ENCODE peak calls at places on chromosomes 1 and 21, in six cellular contexts. M, B, J, Q, E and S are unnamed samples.

GRCh38 chr1:100627018-100627716 is 89.2 kb downstream of the GPR88 start:
- DNase-seq in M (no peak), B (peak; percentile 83), J (no peak), Q (no peak), E (peak; percentile 85), S (peak; percentile 81)

GRCh38 chr1:117674521-117675400 is 68.9 kb downstream of the TENT5C start:
- DNase-seq in M (no peak), B (peak; percentile 58), J (peak; percentile 69), Q (peak; percentile 62), E (peak; percentile 64), S (peak; percentile 52)

GRCh38 chr1:225653463-225654276 is 747 bp upstream of the ENAH start:
- DNase-seq in M (peak; percentile 39), B (peak; percentile 80), J (peak; percentile 72), Q (peak; percentile 72), E (peak; percentile 72), S (peak; percentile 80)

GRCh38 chr1:16155537-16156410 is at the start of gene EPHA2:
- DNase-seq in M (peak; percentile 80), B (peak; percentile 88), J (peak; percentile 96), Q (peak; percentile 94), E (peak; percentile 63), S (peak; percentile 90)

GRCh38 chr1:88169144-88169543 is 514.9 kb upstream of the PKN2 start:
- DNase-seq in M (no peak), B (no peak), J (no peak), Q (no peak), E (no peak), S (no peak)

GRCh38 chr1:222547944-222548671 is at the start of gene HHIPL2:
- DNase-seq in M (no peak), B (no peak), J (no peak), Q (no peak), E (no peak), S (peak; percentile 8)

GRCh38 chr1:28160677-28161328 is 15.7 kb downstream of the PTAFR start:
- DNase-seq in M (no peak), B (peak; percentile 98), J (no peak), Q (peak; percentile 46), E (peak; percentile 84), S (peak; percentile 95)

GRCh38 chr1:156385534-156386031 is 16.6 kb downstream of the RHBG start:
- DNase-seq in M (peak; percentile 71), B (peak; percentile 78), J (peak; percentile 66), Q (peak; percentile 62), E (peak; percentile 64), S (peak; percentile 77)

GRCh38 chr1:67564193-67564592 is 120.8 kb upstream of the GADD45A start:
- DNase-seq in M (no peak), B (peak; percentile 35), J (no peak), Q (peak; percentile 34), E (peak; percentile 83), S (no peak)

GRCh38 chr1:204705888-204706837 is 20.6 kb upstream of the LRRN2 start:
- DNase-seq in M (no peak), B (no peak), J (no peak), Q (no peak), E (no peak), S (no peak)

GRCh38 chr1:72286401-72286800 is 4.1 kb upstream of the NEGR1 start:
- DNase-seq in M (no peak), B (no peak), J (no peak), Q (no peak), E (no peak), S (peak; percentile 7)

GRCh38 chr1:24318988-24319863 is at the start of gene GRHL3:
- DNase-seq in M (no peak), B (no peak), J (peak; percentile 79), Q (peak; percentile 44), E (no peak), S (peak; percentile 6)
- H3K4me3 ChIP-seq in M (peak within 1 kb of the TSS; percentile 51), B (no peak within 1 kb of the TSS), J (peak within 1 kb of the TSS; percentile 20), Q (peak within 1 kb of the TSS; percentile 22), E (no peak within 1 kb of the TSS), S (no peak within 1 kb of the TSS)

DNA sequence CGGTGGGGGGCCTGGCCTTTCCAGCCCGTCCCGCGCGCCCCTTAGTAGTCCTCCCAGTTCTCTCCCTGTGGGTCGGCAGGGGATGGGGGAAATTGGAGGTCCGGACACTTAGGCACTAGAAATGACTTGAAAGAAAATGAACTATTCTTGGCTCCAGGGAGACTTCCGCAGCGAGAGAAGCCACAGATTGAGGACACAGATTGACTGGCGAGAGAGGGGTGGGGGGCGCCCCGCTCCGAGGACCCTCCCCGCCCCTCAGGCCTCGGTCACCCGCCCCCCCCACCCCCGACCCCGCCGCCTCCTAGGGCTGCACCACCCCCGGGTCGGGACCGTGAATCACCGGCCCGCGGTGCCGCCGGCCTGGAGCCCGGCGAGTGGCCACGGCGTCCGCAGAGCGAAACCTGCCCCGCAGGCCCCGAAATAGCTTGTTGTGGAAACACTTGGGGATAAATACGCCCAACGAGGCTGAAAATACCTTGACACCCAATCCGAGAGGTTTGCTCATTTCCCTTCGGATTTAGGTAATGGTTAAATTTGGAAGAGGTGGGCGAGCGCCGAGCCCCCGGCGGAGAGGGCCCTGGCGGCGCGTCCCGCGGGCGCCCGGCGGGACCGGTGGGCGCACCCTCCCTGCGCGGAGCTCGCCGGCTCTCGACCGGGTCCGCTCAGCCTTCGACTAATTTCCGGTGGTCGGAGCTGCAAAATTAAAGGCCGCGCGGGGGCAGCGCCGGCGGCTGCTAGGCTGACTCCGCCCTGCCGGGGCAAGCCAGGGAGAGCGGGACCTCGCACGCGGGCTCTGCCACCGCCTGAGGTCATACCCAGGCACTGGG is at the start of gene GFI1:
- DNase-seq in M (no peak), B (peak; percentile 17), J (peak; percentile 61), Q (peak; percentile 76), E (no peak), S (no peak)
- H3K4me3 ChIP-seq in M (peak within 1 kb of the TSS; percentile 46), B (peak within 1 kb of the TSS; percentile 53), J (peak within 1 kb of the TSS; percentile 63), Q (peak within 1 kb of the TSS; percentile 51), E (peak within 1 kb of the TSS; percentile 44), S (peak within 1 kb of the TSS; percentile 55)

GRCh38 chr1:164712131-164713031 is 153.4 kb downstream of the PBX1 start:
- DNase-seq in M (no peak), B (no peak), J (peak; percentile 37), Q (peak; percentile 37), E (peak; percentile 70), S (peak; percentile 35)
- H3K4me3 ChIP-seq in M (no peak overlapping the region), B (no peak overlapping the region), J (no peak overlapping the region), Q (no peak overlapping the region), E (no peak overlapping the region), S (no peak overlapping the region)

GRCh38 chr1:145706282-145706681 is 886 bp downstream of the PDZK1 start:
- DNase-seq in M (no peak), B (no peak), J (no peak), Q (no peak), E (peak; percentile 16), S (peak; percentile 53)

GRCh38 chr1:145701306-145701862 is 5.8 kb downstream of the PDZK1 start:
- DNase-seq in M (no peak), B (no peak), J (no peak), Q (no peak), E (no peak), S (no peak)

GRCh38 chr1:145702826-145703225 is 4.3 kb downstream of the PDZK1 start:
- DNase-seq in M (no peak), B (no peak), J (no peak), Q (no peak), E (no peak), S (no peak)

GRCh38 chr1:145705634-145706033 is 1.5 kb downstream of the PDZK1 start:
- DNase-seq in M (no peak), B (no peak), J (no peak), Q (no peak), E (no peak), S (no peak)

DNA sequence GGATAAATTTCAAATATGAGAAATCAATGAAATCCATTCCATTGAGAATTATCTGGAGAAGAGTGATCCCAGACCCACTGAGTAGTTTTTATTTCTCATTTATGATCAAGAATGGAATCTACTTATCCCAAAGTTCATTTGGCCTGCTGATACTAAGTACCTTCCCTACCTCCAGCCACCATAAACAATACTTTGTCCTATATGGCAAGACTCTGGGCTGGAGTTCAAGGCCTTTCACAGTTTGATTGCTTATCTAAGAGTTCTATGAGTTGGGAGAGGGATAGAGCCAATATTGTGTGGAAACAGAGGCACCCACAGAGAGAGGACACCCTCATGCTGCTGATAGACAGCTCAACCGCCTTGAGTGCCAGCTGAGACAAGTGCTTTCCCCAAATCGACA is 5.1 kb downstream of the PDZK1 start:
- DNase-seq in M (no peak), B (no peak), J (no peak), Q (no peak), E (no peak), S (no peak)
- H3K4me3 ChIP-seq in M (no peak overlapping the region), B (no peak overlapping the region), J (no peak overlapping the region), Q (no peak overlapping the region), E (no peak overlapping the region), S (no peak overlapping the region)

GRCh38 chr1:198542632-198543031 is 2.2 kb upstream of the ATP6V1G3 start:
- DNase-seq in M (no peak), B (no peak), J (no peak), Q (no peak), E (no peak), S (no peak)

GRCh38 chr1:198544265-198544664 is 3.8 kb upstream of the ATP6V1G3 start:
- DNase-seq in M (no peak), B (no peak), J (no peak), Q (no peak), E (no peak), S (no peak)

GRCh38 chr1:198545156-198545555 is 4.7 kb upstream of the ATP6V1G3 start:
- DNase-seq in M (no peak), B (no peak), J (no peak), Q (no peak), E (no peak), S (no peak)

GRCh38 chr1:198541737-198542136 is 1.3 kb upstream of the ATP6V1G3 start:
- DNase-seq in M (no peak), B (no peak), J (no peak), Q (no peak), E (no peak), S (no peak)

GRCh38 chr1:198543670-198544260 is 3.3 kb upstream of the ATP6V1G3 start:
- DNase-seq in M (no peak), B (no peak), J (no peak), Q (no peak), E (no peak), S (no peak)
- H3K4me3 ChIP-seq in M (no peak overlapping the region), B (no peak overlapping the region), J (no peak overlapping the region), Q (no peak overlapping the region), E (no peak overlapping the region), S (no peak overlapping the region)

DNA sequence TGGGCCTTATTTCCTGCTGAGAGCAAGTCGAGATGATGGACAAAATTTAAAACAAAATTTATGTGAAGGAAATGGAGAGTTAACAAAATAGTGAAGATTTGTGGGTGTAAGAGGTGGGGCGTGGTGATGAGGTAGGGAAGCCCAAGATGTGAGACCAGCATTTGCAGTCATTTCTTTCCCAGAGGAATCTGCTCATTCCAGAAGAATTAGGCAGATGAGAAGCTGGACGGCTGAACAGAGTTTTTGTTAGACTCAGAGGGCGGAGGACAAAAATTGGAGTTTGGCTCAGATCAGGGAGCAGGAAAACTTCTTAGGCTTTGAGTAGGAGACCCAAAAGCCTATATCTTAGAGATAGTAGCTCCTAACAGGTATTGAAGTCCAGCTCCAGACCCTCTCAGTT is 65.3 kb downstream of the CAMTA1 start:
- DNase-seq in M (no peak), B (no peak), J (no peak), Q (no peak), E (no peak), S (no peak)
- H3K4me3 ChIP-seq in M (no peak overlapping the region), B (no peak overlapping the region), J (no peak overlapping the region), Q (no peak overlapping the region), E (no peak overlapping the region), S (no peak overlapping the region)

GRCh38 chr21:22145555-22145954 is 1147.3 kb downstream of the NCAM2 start:
- DNase-seq in M (no peak), B (no peak), J (no peak), Q (no peak), E (no peak), S (no peak)
- H3K4me3 ChIP-seq in M (no peak overlapping the region), B (no peak overlapping the region), J (no peak overlapping the region), Q (no peak overlapping the region), E (no peak overlapping the region), S (no peak overlapping the region)